ENCODE peak calls at places on chromosomes 3 and 15, in ten cellular contexts. H is aorta, G is WERI-Rb-1, C is HCT116, I is breast epithelium, A is Karpas-422, V is osteoblast, E is neuronal stem cell, T is A549, M is lower lobe of right lung. X is an unnamed sample.

GRCh38 chr15:99014803-99015676 is 7.4 kb upstream of the PGPEP1L start:
- DNase-seq in A (no peak), H (peak), E (peak), C (peak), V (peak), M (peak), T (peak), G (peak), I (peak), X (peak)

GRCh38 chr3:16392733-16393132 is 120.8 kb downstream of the RFTN1 start:
- DNase-seq in G (no peak), M (no peak), I (no peak), T (no peak), V (no peak), C (no peak), A (no peak), H (no peak), E (no peak), X (no peak)

GRCh38 chr3:30268288-30268687 is 338.1 kb upstream of the TGFBR2 start:
- DNase-seq in I (no peak), C (no peak), A (no peak), E (no peak), T (no peak), M (no peak), G (no peak), H (no peak), V (no peak), X (no peak)

GRCh38 chr3:123733341-123733740 is 148.5 kb upstream of the HACD2 start:
- DNase-seq in T (no peak), A (no peak), M (no peak), E (no peak), V (no peak), G (no peak), H (no peak), I (no peak), C (no peak), X (no peak)

GRCh38 chr3:194450341-194450740 is 36.5 kb downstream of the ATP13A3 start:
- DNase-seq in E (no peak), T (no peak), V (no peak), I (no peak), M (no peak), H (no peak), C (no peak), A (no peak), G (no peak), X (no peak)

GRCh38 chr3:177802151-177802900 is 605.0 kb upstream of the TBL1XR1 start:
- DNase-seq in A (no peak), C (no peak), G (no peak), H (no peak), I (no peak), V (peak), E (no peak), T (no peak), M (no peak), X (no peak)

GRCh38 chr3:52555056-52555455 is 18.7 kb downstream of the UQCC5 start:
- DNase-seq in C (no peak), V (no peak), M (no peak), E (no peak), H (no peak), G (no peak), T (no peak), I (no peak), A (no peak), X (no peak)

GRCh38 chr15:51075364-51075763 is 19.3 kb downstream of the TNFAIP8L3 start:
- DNase-seq in H (no peak), E (no peak), C (no peak), M (no peak), G (no peak), V (no peak), T (no peak), I (no peak), A (no peak), X (no peak)

GRCh38 chr3:189049458-189050231 is 122.1 kb upstream of the TPRG1 start:
- DNase-seq in A (peak), G (peak), M (no peak), V (no peak), E (no peak), H (no peak), I (no peak), C (no peak), T (no peak), X (peak)

GRCh38 chr3:40377822-40378221 is 9.2 kb upstream of the ENTPD3 start:
- DNase-seq in I (no peak), M (no peak), E (no peak), A (no peak), H (no peak), G (no peak), C (no peak), V (no peak), T (no peak), X (no peak)

GRCh38 chr3:123081718-123082369 is 15.0 kb downstream of the PDIA5 start:
- DNase-seq in E (no peak), I (no peak), C (no peak), A (no peak), G (peak), M (no peak), T (no peak), V (no peak), H (no peak), X (peak)

GRCh38 chr15:59178151-59178705 is 28.4 kb upstream of the LDHAL6B start:
- DNase-seq in I (no peak), E (no peak), V (no peak), G (no peak), A (no peak), C (no peak), H (no peak), T (no peak), M (no peak), X (no peak)

GRCh38 chr3:99794485-99794884 is 23.2 kb upstream of the CMSS1 start:
- DNase-seq in T (no peak), G (no peak), E (no peak), C (no peak), A (no peak), H (no peak), V (no peak), I (no peak), M (no peak), X (no peak)

GRCh38 chr3:156107504-156107903 is 12.9 kb upstream of the KCNAB1 start:
- DNase-seq in C (no peak), A (no peak), V (no peak), E (no peak), I (no peak), H (no peak), G (no peak), M (no peak), T (no peak), X (no peak)

GRCh38 chr3:139107424-139108252 is 62.9 kb upstream of the PRR23C start:
- DNase-seq in E (no peak), V (no peak), M (no peak), T (no peak), C (no peak), A (no peak), G (no peak), H (no peak), I (no peak), X (no peak)

GRCh38 chr3:142993958-142994442 is 7.4 kb upstream of the U2SURP start:
- DNase-seq in M (peak), G (peak), E (peak), T (peak), V (peak), I (peak), A (peak), H (peak), C (peak), X (peak)

GRCh38 chr15:76338555-76339301 is 2.2 kb downstream of the ISL2 start:
- DNase-seq in E (no peak), G (no peak), C (no peak), I (no peak), V (peak), H (no peak), M (no peak), T (no peak), A (no peak), X (no peak)

GRCh38 chr3:38153986-38154608 is 11.2 kb upstream of the OXSR1 start:
- DNase-seq in T (no peak), C (no peak), I (peak), M (no peak), E (no peak), V (no peak), H (no peak), A (no peak), G (no peak), X (no peak)

GRCh38 chr15:88512606-88513005 is 33.9 kb downstream of the DET1 start:
- DNase-seq in V (no peak), E (no peak), A (no peak), T (no peak), M (no peak), G (no peak), C (no peak), H (no peak), I (no peak), X (no peak)

GRCh38 chr3:33061782-33062181 is 35.2 kb downstream of the GLB1 start:
- DNase-seq in H (no peak), V (peak), C (no peak), T (no peak), M (no peak), A (no peak), I (no peak), E (no peak), G (no peak), X (no peak)

GRCh38 chr3:164408356-164408755 is 669.9 kb downstream of the SI start:
- DNase-seq in E (no peak), V (no peak), G (no peak), T (no peak), A (no peak), C (no peak), H (no peak), M (no peak), I (no peak), X (no peak)

GRCh38 chr3:194298331-194299227 is 52.5 kb downstream of the CPN2 start:
- DNase-seq in E (no peak), T (no peak), M (no peak), C (no peak), H (peak), G (no peak), A (no peak), I (no peak), V (no peak), X (no peak)

DNA sequence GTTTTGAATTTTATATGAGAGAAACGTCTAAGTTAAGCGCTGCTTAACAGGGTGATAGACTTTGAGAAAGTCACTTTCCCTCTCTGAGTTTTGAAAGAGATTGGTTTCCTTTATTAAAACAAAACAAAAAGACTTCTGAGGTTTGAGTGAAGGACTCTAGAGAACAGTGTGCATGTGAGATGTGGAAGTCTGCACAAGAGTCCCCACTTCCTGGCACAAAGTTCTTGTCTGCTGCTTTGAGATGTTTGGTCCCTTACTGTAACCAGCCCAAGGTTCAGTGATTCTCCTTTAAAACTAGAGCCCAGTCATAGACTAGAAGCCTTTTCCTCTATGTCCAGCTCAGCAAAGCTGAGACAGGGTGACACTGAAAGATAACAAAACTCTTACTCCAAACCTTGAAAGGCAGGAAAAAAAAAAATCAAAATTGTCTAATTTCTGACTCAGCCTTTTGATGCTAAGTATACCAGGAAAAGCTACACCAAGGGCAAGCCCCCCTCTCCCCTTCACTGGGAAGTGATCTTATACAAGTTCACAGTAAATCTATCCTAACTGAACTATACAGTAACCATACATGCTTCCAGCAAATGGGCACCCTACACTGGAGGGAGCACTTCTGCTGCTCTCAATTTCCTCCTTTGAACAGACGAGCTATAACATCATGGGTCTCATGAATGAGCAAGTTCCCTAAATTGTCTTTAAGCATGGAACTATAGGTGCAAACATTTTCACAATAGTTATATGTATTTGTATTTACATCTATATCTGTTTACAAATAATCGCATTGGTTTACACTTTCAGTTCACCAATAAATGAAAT is 2.3 kb downstream of the POPDC2 start:
- DNase-seq in V (no peak), I (no peak), E (no peak), H (no peak), G (no peak), C (no peak), A (no peak), M (no peak), T (no peak), X (no peak)
- H3K4me3 ChIP-seq in V (no peak), I (no peak), E (no peak), H (no peak), G (no peak), C (no peak), A (no peak), M (no peak), T (no peak), X (no peak)

DNA sequence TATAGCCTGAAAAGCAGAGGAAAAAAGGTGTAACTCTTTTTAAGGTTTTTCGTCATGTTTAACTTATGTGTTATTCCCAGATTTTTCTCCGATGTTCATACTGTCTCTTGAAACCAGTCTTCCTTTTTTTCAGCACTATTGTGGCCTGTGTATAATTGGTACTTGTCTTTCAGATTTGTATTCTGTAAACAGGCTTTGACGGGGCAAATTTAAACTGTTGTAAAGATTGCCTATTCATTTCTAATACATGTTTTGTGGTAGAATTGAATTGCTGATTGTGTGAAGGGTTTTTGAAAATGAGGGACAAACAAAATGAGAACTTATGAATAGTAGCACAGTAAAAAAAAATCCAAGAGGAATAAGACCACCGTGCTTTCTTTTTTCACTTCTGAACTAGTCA is 33.6 kb downstream of the AKAP13 start:
- DNase-seq in M (no peak), E (no peak), C (no peak), H (no peak), A (no peak), T (no peak), V (peak), G (no peak), I (no peak), X (no peak)
- H3K27ac ChIP-seq in M (peak), E (no peak), C (peak), H (no peak), A (peak), T (peak), V (peak), G (no peak), I (no peak), X (no peak)

DNA sequence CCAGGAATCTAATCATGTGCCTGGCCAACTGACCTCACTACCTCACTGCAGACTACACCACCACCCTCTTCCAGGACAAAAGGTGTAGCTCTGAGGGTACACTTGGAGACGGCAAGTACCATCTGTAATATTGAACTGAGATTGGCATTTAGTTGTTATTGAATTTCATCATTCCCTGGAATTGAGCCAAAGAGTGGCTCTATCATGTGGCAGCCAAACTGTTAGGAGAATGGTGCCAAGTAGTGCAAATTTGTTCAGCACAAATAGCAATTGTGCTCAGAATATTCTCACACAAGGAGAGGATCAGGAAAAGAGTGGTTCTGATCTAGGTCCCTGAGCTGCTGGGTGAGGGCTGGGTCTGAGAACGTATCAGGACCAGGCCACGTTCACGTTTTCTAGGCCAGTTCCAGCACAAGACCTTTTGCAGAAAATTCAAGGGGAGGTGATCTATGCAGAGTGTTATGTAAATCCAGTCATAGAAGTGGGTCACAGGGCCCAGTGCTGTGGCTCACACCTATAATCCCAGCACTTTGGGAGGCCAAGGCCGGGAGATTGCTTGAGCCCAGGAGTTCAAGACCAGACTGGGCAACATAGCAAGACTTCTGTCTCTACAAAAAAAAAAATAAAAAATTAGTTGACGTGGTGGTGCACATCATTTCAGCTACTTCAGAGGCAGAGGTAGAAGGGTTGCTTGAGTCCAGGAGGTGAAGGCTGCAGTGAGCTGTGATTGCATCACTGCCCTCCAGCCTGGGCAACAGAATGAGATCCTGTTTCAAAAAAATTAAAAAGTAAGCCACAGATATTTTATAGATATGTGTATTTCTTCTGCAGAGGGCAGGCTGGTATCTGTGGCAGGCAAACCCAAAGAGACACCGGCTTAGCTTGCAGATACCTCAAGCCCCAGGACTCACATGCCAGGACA is 31.9 kb upstream of the CFAP161 start:
- DNase-seq in V (no peak), A (no peak), M (no peak), C (no peak), I (no peak), H (no peak), G (no peak), T (no peak), E (no peak), X (no peak)
- H3K4me3 ChIP-seq in V (no peak), A (no peak), M (no peak), C (no peak), I (no peak), H (no peak), G (no peak), T (no peak), E (no peak), X (no peak)

GRCh38 chr15:33581032-33581431 is 270.3 kb downstream of the RYR3 start:
- DNase-seq in V (no peak), M (no peak), E (no peak), G (no peak), C (no peak), T (no peak), A (no peak), H (no peak), I (no peak), X (no peak)

GRCh38 chr15:33584797-33585196 is 274.0 kb downstream of the RYR3 start:
- DNase-seq in I (no peak), E (no peak), H (no peak), A (no peak), G (no peak), V (peak), C (no peak), T (no peak), M (no peak), X (no peak)

GRCh38 chr15:33580526-33580925 is 269.8 kb downstream of the RYR3 start:
- DNase-seq in I (no peak), G (no peak), E (no peak), H (no peak), T (no peak), V (no peak), M (no peak), C (no peak), A (no peak), X (no peak)
- H3K27ac ChIP-seq in I (no peak), G (no peak), E (no peak), H (peak), T (no peak), V (no peak), M (no peak), C (no peak), A (no peak), X (no peak)

DNA sequence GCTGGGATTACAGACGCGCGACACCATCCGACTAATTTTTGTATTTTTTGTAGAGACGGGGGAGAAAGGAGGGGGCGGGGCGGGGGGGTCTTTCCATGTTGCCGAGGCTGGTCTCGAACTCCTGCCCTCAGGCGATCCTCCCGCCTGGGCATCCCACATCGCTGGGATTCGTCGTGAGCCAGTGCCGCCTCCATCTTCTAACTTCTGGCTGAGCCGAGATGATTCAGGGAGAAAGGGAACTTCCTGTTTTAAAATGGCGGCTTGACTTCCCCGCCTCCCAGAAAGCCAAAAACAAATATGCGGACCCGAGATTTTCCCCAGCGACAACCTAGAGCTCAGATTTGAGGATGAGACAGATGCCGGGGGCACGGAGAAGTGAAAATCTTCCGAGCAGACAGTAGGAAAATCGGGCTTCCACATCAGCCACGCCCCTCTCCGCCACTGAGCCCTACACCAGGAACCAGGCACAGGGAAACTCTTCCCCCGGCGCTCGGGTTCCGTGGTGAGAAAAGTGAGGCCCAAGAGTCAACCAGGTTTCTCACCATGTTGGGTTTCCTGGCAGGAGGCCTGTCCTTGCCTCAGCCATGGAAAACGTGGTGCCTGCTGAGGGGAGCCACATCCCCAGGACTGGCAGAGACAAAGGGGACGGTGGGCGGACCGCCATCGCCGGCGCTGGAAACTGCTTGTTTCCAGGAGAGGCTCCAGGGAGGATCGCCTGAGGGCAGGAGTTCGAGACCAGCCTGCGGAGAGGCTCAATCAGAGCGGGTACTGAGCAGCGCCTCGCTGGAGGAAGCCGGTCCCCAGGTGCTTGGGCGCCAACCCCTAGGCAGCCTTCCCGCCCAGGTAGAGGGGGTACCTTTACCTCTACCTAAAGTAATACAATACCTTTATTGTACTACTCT is 18.7 kb downstream of the CHST14 start:
- DNase-seq in M (no peak), C (no peak), G (no peak), I (no peak), H (peak), E (no peak), A (peak), T (no peak), V (no peak), X (no peak)
- H3K4me3 ChIP-seq in M (no peak), C (no peak), G (no peak), I (no peak), H (no peak), E (no peak), A (no peak), T (no peak), V (no peak), X (no peak)

DNA sequence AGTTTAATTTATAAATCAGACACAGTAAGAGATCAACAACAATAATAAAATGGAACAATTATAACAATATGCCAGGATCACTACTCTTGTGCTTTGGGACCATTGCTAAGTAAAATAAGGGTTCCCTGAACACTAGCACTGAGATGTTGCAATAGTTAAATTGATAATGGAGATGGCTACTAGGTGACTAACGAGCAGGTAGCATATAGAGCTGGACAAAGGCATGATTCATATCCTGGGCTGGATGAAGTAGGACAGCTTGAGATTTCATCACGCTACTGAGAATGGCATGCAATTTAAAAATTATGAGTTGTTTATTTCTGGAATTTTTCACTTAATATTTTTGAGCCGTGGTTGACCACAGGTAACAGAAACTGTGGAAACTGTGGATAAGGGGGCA is 20.7 kb upstream of the MYZAP start:
- DNase-seq in I (no peak), V (peak), C (peak), M (no peak), A (no peak), T (no peak), G (no peak), H (no peak), E (no peak), X (no peak)
- H3K27ac ChIP-seq in I (no peak), V (no peak), C (no peak), M (no peak), A (no peak), T (peak), G (no peak), H (no peak), E (no peak), X (no peak)

X was measured in A673.